ENCODE peak calls at places on chromosomes 16 and 17, in nine cellular contexts. One of them, this sample, is unnamed.

GRCh38 chr16:35405547-35405946 is 1946.1 kb downstream of the TP53TG3F start:
- DNase-seq in HCT116: no peak
- DNase-seq in lung: no peak
- DNase-seq in tibial nerve: no peak
- DNase-seq in ovary: no peak
- DNase-seq in brain microvascular endothelial cell: no peak
- DNase-seq in Karpas-422: no peak
- DNase-seq in testis: no peak
- DNase-seq in DND-41: no peak
- DNase-seq in this sample: no peak

GRCh38 chr17:13943859-13944258 is 125.4 kb upstream of the COX10 start:
- DNase-seq in lung: no peak
- DNase-seq in testis: no peak
- DNase-seq in Karpas-422: peak
- DNase-seq in HCT116: no peak
- DNase-seq in DND-41: no peak
- DNase-seq in tibial nerve: no peak
- DNase-seq in brain microvascular endothelial cell: no peak
- DNase-seq in ovary: no peak
- DNase-seq in this sample: no peak

GRCh38 chr17:5035356-5035755 is at the start of gene SLC52A1:
- DNase-seq in Karpas-422: peak
- DNase-seq in tibial nerve: no peak
- DNase-seq in testis: no peak
- DNase-seq in DND-41: no peak
- DNase-seq in ovary: no peak
- DNase-seq in HCT116: no peak
- DNase-seq in brain microvascular endothelial cell: no peak
- DNase-seq in lung: no peak
- DNase-seq in this sample: no peak

GRCh38 chr16:54291107-54291980 is 4.8 kb upstream of the IRX3 start:
- DNase-seq in tibial nerve: no peak
- DNase-seq in Karpas-422: no peak
- DNase-seq in testis: no peak
- DNase-seq in ovary: no peak
- DNase-seq in DND-41: no peak
- DNase-seq in lung: no peak
- DNase-seq in brain microvascular endothelial cell: no peak
- DNase-seq in HCT116: no peak
- DNase-seq in this sample: no peak

GRCh38 chr17:40659909-40660308 is 5.1 kb downstream of the KRT222 start:
- DNase-seq in DND-41: no peak
- DNase-seq in Karpas-422: no peak
- DNase-seq in testis: no peak
- DNase-seq in brain microvascular endothelial cell: no peak
- DNase-seq in tibial nerve: no peak
- DNase-seq in ovary: no peak
- DNase-seq in lung: no peak
- DNase-seq in HCT116: no peak
- DNase-seq in this sample: no peak

GRCh38 chr17:72657467-72658317 is 434.8 kb downstream of the SLC39A11 start:
- DNase-seq in Karpas-422: peak
- DNase-seq in DND-41: no peak
- DNase-seq in tibial nerve: no peak
- DNase-seq in ovary: no peak
- DNase-seq in testis: no peak
- DNase-seq in brain microvascular endothelial cell: no peak
- DNase-seq in HCT116: no peak
- DNase-seq in lung: no peak
- DNase-seq in this sample: no peak

GRCh38 chr16:12667909-12668308 is 135.8 kb downstream of the CPPED1 start:
- DNase-seq in lung: no peak
- DNase-seq in brain microvascular endothelial cell: no peak
- DNase-seq in tibial nerve: no peak
- DNase-seq in DND-41: no peak
- DNase-seq in testis: no peak
- DNase-seq in Karpas-422: no peak
- DNase-seq in ovary: no peak
- DNase-seq in HCT116: no peak
- DNase-seq in this sample: no peak

GRCh38 chr16:86061771-86062170 is 162.8 kb downstream of the IRF8 start:
- DNase-seq in lung: no peak
- DNase-seq in tibial nerve: no peak
- DNase-seq in ovary: no peak
- DNase-seq in HCT116: no peak
- DNase-seq in DND-41: no peak
- DNase-seq in Karpas-422: no peak
- DNase-seq in testis: no peak
- DNase-seq in brain microvascular endothelial cell: no peak
- DNase-seq in this sample: no peak

GRCh38 chr17:64527914-64528313 is 21.1 kb downstream of the CEP95 start:
- DNase-seq in brain microvascular endothelial cell: no peak
- DNase-seq in tibial nerve: no peak
- DNase-seq in lung: no peak
- DNase-seq in Karpas-422: no peak
- DNase-seq in DND-41: no peak
- DNase-seq in testis: no peak
- DNase-seq in ovary: no peak
- DNase-seq in HCT116: no peak
- DNase-seq in this sample: no peak

GRCh38 chr17:73644145-73645049 is at the start of gene SDK2:
- DNase-seq in testis: peak
- DNase-seq in ovary: no peak
- DNase-seq in DND-41: no peak
- DNase-seq in lung: no peak
- DNase-seq in Karpas-422: no peak
- DNase-seq in tibial nerve: no peak
- DNase-seq in brain microvascular endothelial cell: no peak
- DNase-seq in HCT116: no peak
- DNase-seq in this sample: no peak

GRCh38 chr17:3602499-3602898 is 6.7 kb downstream of the TRPV1 start:
- DNase-seq in ovary: no peak
- DNase-seq in tibial nerve: no peak
- DNase-seq in testis: peak
- DNase-seq in Karpas-422: peak
- DNase-seq in HCT116: peak
- DNase-seq in lung: no peak
- DNase-seq in DND-41: peak
- DNase-seq in brain microvascular endothelial cell: no peak
- DNase-seq in this sample: no peak

DNA sequence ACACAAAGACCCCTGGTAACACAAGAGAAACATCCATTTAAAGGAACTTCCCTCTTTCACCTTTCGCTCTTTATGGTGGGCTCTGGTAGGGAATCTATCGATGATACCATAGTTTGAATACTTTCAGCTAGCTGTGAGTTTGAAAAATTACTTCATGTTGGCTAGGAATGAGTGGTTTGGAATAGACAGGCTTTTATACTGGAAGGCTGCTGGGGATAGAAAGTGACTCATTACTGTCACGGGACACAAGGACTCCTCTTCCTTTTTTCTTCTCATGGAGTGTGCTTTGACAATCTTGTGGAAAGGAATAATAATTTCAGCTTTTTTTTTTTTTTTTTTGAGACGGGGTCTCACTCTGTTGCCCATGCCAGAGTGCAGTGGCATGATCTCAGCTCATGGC is 76.9 kb downstream of the CYB561 start:
- DNase-seq in testis: no peak
- DNase-seq in ovary: no peak
- DNase-seq in DND-41: no peak
- DNase-seq in HCT116: no peak
- DNase-seq in Karpas-422: no peak
- DNase-seq in lung: no peak
- DNase-seq in brain microvascular endothelial cell: peak
- DNase-seq in tibial nerve: no peak
- DNase-seq in this sample: no peak
- H3K27ac ChIP-seq in testis: no peak
- H3K27ac ChIP-seq in ovary: no peak
- H3K27ac ChIP-seq in DND-41: no peak
- H3K27ac ChIP-seq in HCT116: no peak
- H3K27ac ChIP-seq in Karpas-422: no peak
- H3K27ac ChIP-seq in lung: no peak
- H3K27ac ChIP-seq in brain microvascular endothelial cell: no peak
- H3K27ac ChIP-seq in tibial nerve: no peak
- H3K27ac ChIP-seq in this sample: no peak

GRCh38 chr17:76868669-76869208 is 535 bp downstream of the MGAT5B start:
- DNase-seq in HCT116: no peak
- DNase-seq in ovary: no peak
- DNase-seq in tibial nerve: no peak
- DNase-seq in DND-41: no peak
- DNase-seq in brain microvascular endothelial cell: no peak
- DNase-seq in lung: no peak
- DNase-seq in Karpas-422: no peak
- DNase-seq in testis: no peak
- DNase-seq in this sample: no peak

GRCh38 chr17:76866203-76866602 is 2.0 kb upstream of the MGAT5B start:
- DNase-seq in brain microvascular endothelial cell: no peak
- DNase-seq in testis: no peak
- DNase-seq in tibial nerve: no peak
- DNase-seq in lung: no peak
- DNase-seq in DND-41: no peak
- DNase-seq in Karpas-422: no peak
- DNase-seq in HCT116: no peak
- DNase-seq in ovary: no peak
- DNase-seq in this sample: no peak

GRCh38 chr17:76867578-76868175 is 527 bp upstream of the MGAT5B start:
- DNase-seq in brain microvascular endothelial cell: peak
- DNase-seq in tibial nerve: no peak
- DNase-seq in HCT116: no peak
- DNase-seq in lung: no peak
- DNase-seq in Karpas-422: peak
- DNase-seq in ovary: no peak
- DNase-seq in testis: peak
- DNase-seq in DND-41: peak
- DNase-seq in this sample: no peak

GRCh38 chr17:76868176-76868668 is at the start of gene MGAT5B:
- DNase-seq in DND-41: peak
- DNase-seq in lung: peak
- DNase-seq in testis: peak
- DNase-seq in Karpas-422: peak
- DNase-seq in brain microvascular endothelial cell: peak
- DNase-seq in HCT116: peak
- DNase-seq in ovary: peak
- DNase-seq in tibial nerve: peak
- DNase-seq in this sample: peak

GRCh38 chr17:76866774-76867577 is 1.2 kb upstream of the MGAT5B start:
- DNase-seq in DND-41: no peak
- DNase-seq in ovary: no peak
- DNase-seq in HCT116: no peak
- DNase-seq in testis: no peak
- DNase-seq in brain microvascular endothelial cell: peak
- DNase-seq in tibial nerve: no peak
- DNase-seq in Karpas-422: no peak
- DNase-seq in lung: no peak
- DNase-seq in this sample: no peak
- H3K27ac ChIP-seq in DND-41: no peak
- H3K27ac ChIP-seq in ovary: no peak
- H3K27ac ChIP-seq in HCT116: no peak
- H3K27ac ChIP-seq in testis: no peak
- H3K27ac ChIP-seq in brain microvascular endothelial cell: no peak
- H3K27ac ChIP-seq in tibial nerve: no peak
- H3K27ac ChIP-seq in Karpas-422: no peak
- H3K27ac ChIP-seq in lung: no peak
- H3K27ac ChIP-seq in this sample: no peak

GRCh38 chr16:65743558-65743957 is 621.7 kb upstream of the CDH11 start:
- DNase-seq in DND-41: no peak
- DNase-seq in testis: no peak
- DNase-seq in ovary: no peak
- DNase-seq in Karpas-422: peak
- DNase-seq in brain microvascular endothelial cell: no peak
- DNase-seq in HCT116: no peak
- DNase-seq in lung: no peak
- DNase-seq in tibial nerve: no peak
- DNase-seq in this sample: no peak

GRCh38 chr16:65737831-65738230 is 616.0 kb upstream of the CDH11 start:
- DNase-seq in brain microvascular endothelial cell: no peak
- DNase-seq in lung: no peak
- DNase-seq in tibial nerve: no peak
- DNase-seq in HCT116: no peak
- DNase-seq in Karpas-422: no peak
- DNase-seq in ovary: no peak
- DNase-seq in testis: peak
- DNase-seq in DND-41: no peak
- DNase-seq in this sample: no peak

GRCh38 chr16:65740716-65741115 is 618.9 kb upstream of the CDH11 start:
- DNase-seq in HCT116: no peak
- DNase-seq in Karpas-422: no peak
- DNase-seq in testis: no peak
- DNase-seq in brain microvascular endothelial cell: no peak
- DNase-seq in lung: no peak
- DNase-seq in tibial nerve: no peak
- DNase-seq in ovary: no peak
- DNase-seq in DND-41: no peak
- DNase-seq in this sample: no peak

GRCh38 chr16:65744401-65744800 is 622.1 kb upstream of the CDH5 start:
- DNase-seq in DND-41: no peak
- DNase-seq in testis: no peak
- DNase-seq in tibial nerve: no peak
- DNase-seq in brain microvascular endothelial cell: no peak
- DNase-seq in ovary: no peak
- DNase-seq in lung: no peak
- DNase-seq in Karpas-422: no peak
- DNase-seq in HCT116: no peak
- DNase-seq in this sample: no peak

DNA sequence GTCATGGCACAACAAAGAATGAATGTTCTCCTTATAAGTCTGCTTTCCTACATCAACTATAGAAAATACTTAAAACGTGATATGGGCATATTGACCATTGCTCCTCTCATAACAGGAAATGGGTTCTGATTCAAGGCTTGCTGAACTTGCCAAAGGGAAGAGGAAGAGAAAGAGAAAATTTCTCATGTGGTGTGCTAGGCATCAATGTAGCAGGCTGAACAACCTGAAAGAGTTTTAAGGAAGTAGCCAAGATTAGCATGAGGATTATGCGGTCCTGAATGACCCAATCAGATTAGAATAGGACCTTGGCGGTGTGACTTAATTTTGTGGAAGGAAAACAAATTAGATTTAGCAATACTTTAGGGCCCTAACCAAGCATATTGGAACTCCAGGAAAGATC is 617.7 kb upstream of the CDH11 start:
- DNase-seq in HCT116: no peak
- DNase-seq in testis: no peak
- DNase-seq in Karpas-422: no peak
- DNase-seq in ovary: no peak
- DNase-seq in lung: no peak
- DNase-seq in DND-41: no peak
- DNase-seq in tibial nerve: no peak
- DNase-seq in brain microvascular endothelial cell: no peak
- DNase-seq in this sample: no peak
- H3K27ac ChIP-seq in HCT116: no peak
- H3K27ac ChIP-seq in testis: no peak
- H3K27ac ChIP-seq in Karpas-422: no peak
- H3K27ac ChIP-seq in ovary: no peak
- H3K27ac ChIP-seq in lung: no peak
- H3K27ac ChIP-seq in DND-41: no peak
- H3K27ac ChIP-seq in tibial nerve: no peak
- H3K27ac ChIP-seq in brain microvascular endothelial cell: no peak
- H3K27ac ChIP-seq in this sample: no peak

GRCh38 chr16:2985457-2985856 is 5.2 kb upstream of the PKMYT1 start:
- DNase-seq in brain microvascular endothelial cell: no peak
- DNase-seq in tibial nerve: no peak
- DNase-seq in HCT116: no peak
- DNase-seq in testis: no peak
- DNase-seq in ovary: no peak
- DNase-seq in DND-41: no peak
- DNase-seq in lung: no peak
- DNase-seq in Karpas-422: no peak
- DNase-seq in this sample: peak
- H3K27ac ChIP-seq in brain microvascular endothelial cell: no peak
- H3K27ac ChIP-seq in tibial nerve: no peak
- H3K27ac ChIP-seq in HCT116: no peak
- H3K27ac ChIP-seq in testis: no peak
- H3K27ac ChIP-seq in ovary: no peak
- H3K27ac ChIP-seq in DND-41: no peak
- H3K27ac ChIP-seq in lung: no peak
- H3K27ac ChIP-seq in Karpas-422: no peak
- H3K27ac ChIP-seq in this sample: no peak